ENCODE peak calls at places on chromosomes 16 and 17, in five cellular contexts. L is mesothelial cell of epicardium, O is HFFc6, A is adrenal gland, E is left ventricle myocardium inferior. U is an unnamed sample.

GRCh38 chr17:37493249-37494027 is 3.7 kb downstream of the DUSP14 start:
- DNase-seq in L (no peak), O (peak), A (no peak), E (no peak), U (no peak)

GRCh38 chr16:57606847-57607501 is 21.5 kb upstream of the ADGRG1 start:
- DNase-seq in L (peak), O (no peak), A (no peak), E (no peak), U (no peak)

GRCh38 chr16:52407778-52408177 is 139.2 kb downstream of the TOX3 start:
- DNase-seq in L (no peak), O (no peak), A (no peak), E (no peak), U (no peak)

GRCh38 chr17:50148226-50149098 is 2.0 kb downstream of the PPP1R9B start:
- DNase-seq in L (peak), O (no peak), A (peak), E (peak), U (peak)

GRCh38 chr16:35792516-35793285 is 2333.3 kb downstream of the TP53TG3F start:
- DNase-seq in L (no peak), O (no peak), A (no peak), E (no peak), U (no peak)

GRCh38 chr17:48513653-48514482 is 16.9 kb downstream of the HOXB1 start:
- DNase-seq in L (no peak), O (no peak), A (no peak), E (no peak), U (no peak)

GRCh38 chr16:55351936-55352335 is 27.9 kb downstream of the IRX6 start:
- DNase-seq in L (no peak), O (no peak), A (no peak), E (no peak), U (no peak)

GRCh38 chr16:15966420-15967222 is 17.2 kb downstream of the ABCC1 start:
- DNase-seq in L (no peak), O (peak), A (peak), E (no peak), U (no peak)

GRCh38 chr17:31586946-31587345 is 195.5 kb downstream of the RAB11FIP4 start:
- DNase-seq in L (no peak), O (no peak), A (no peak), E (no peak), U (no peak)

GRCh38 chr16:5330058-5330457 is 232.5 kb upstream of the EEF2KMT start:
- DNase-seq in L (no peak), O (no peak), A (no peak), E (no peak), U (no peak)

GRCh38 chr17:40550608-40551007 is 14.7 kb downstream of the CCR7 start:
- DNase-seq in L (peak), O (peak), A (peak), E (peak), U (no peak)

GRCh38 chr17:45940826-45941225 is 46.5 kb downstream of the MAPT start:
- DNase-seq in L (no peak), O (no peak), A (no peak), E (no peak), U (no peak)

GRCh38 chr16:54921229-54921824 is 9.3 kb upstream of the IRX5 start:
- DNase-seq in L (no peak), O (no peak), A (no peak), E (no peak), U (no peak)

GRCh38 chr17:44097110-44097810 is 26.2 kb downstream of the HDAC5 start:
- DNase-seq in L (no peak), O (peak), A (peak), E (peak), U (no peak)

GRCh38 chr16:59635674-59636073 is 901.6 kb upstream of the GOT2 start:
- DNase-seq in L (no peak), O (peak), A (no peak), E (no peak), U (no peak)

GRCh38 chr17:46777943-46778915 is 40.3 kb downstream of the WNT3 start:
- DNase-seq in L (no peak), O (no peak), A (no peak), E (no peak), U (no peak)

GRCh38 chr17:2710075-2710803 is 1.3 kb downstream of the CLUH start:
- DNase-seq in L (no peak), O (no peak), A (peak), E (no peak), U (no peak)

GRCh38 chr16:54636221-54636793 is 294.4 kb upstream of the IRX5 start:
- DNase-seq in L (no peak), O (no peak), A (no peak), E (no peak), U (no peak)

GRCh38 chr17:2274414-2274813 is 29.2 kb downstream of the SMG6 start:
- DNase-seq in L (no peak), O (no peak), A (no peak), E (no peak), U (no peak)

GRCh38 chr17:75181608-75182318 is 996 bp downstream of the SUMO2 start:
- DNase-seq in L (peak), O (no peak), A (peak), E (peak), U (peak)

GRCh38 chr16:13906426-13907089 is 13.4 kb upstream of the ERCC4 start:
- DNase-seq in L (no peak), O (no peak), A (no peak), E (no peak), U (no peak)

GRCh38 chr17:50036455-50037320 is 19.2 kb upstream of the ITGA3 start:
- DNase-seq in L (peak), O (no peak), A (no peak), E (no peak), U (no peak)

GRCh38 chr16:55053071-55053415 is 122.4 kb downstream of the IRX5 start:
- DNase-seq in L (no peak), O (no peak), A (no peak), E (no peak), U (no peak)

GRCh38 chr17:44219636-44220210 is at the start of gene UBTF:
- DNase-seq in L (peak), O (no peak), A (peak), E (peak), U (no peak)

GRCh38 chr16:29290631-29291247 is 115.8 kb downstream of the NPIPB11 start:
- DNase-seq in L (peak), O (peak), A (peak), E (peak), U (peak)

GRCh38 chr17:50865060-50865867 is 890 bp downstream of the TOB1 start:
- DNase-seq in L (peak), O (peak), A (peak), E (peak), U (no peak)

GRCh38 chr17:50534222-50534978 is 1.9 kb downstream of the EPN3 start:
- DNase-seq in L (peak), O (no peak), A (peak), E (no peak), U (no peak)

GRCh38 chr17:29618272-29619065 is 4.2 kb downstream of the CORO6 start:
- DNase-seq in L (no peak), O (no peak), A (no peak), E (no peak), U (no peak)
- TF ChIP-seq CTCF in L (peak), O (no peak), A (no peak), E (no peak), U (no peak)

DNA sequence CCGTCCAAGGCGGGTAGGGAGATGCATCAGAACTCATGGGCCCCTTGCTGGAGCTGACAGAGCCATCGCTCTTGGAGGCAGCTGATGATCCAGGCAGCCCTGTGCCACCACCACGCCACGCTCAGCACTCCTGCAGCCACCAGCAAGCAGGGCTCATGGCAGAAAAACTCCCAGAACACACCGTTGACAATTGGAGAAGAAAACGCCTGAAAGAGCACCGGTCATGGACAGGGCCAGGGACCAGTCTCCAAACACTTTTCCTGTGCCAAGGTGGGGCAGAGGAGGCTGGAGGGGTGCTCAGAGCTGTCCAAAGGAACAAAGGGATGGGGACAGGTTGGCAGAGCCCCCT is 132.2 kb downstream of the FOXL1 start:
- DNase-seq in L (no peak), O (no peak), A (no peak), E (no peak), U (no peak)
- TF ChIP-seq CTCF in L (no peak), O (no peak), A (no peak), E (no peak), U (no peak)

GRCh38 chr17:4592240-4593005 is 8.1 kb downstream of the SMTNL2 start:
- DNase-seq in L (no peak), O (no peak), A (no peak), E (no peak), U (no peak)

GRCh38 chr17:4593021-4593797 is 8.9 kb downstream of the SMTNL2 start:
- DNase-seq in L (no peak), O (no peak), A (no peak), E (no peak), U (no peak)

GRCh38 chr17:4591529-4591928 is 7.2 kb downstream of the SMTNL2 start:
- DNase-seq in L (no peak), O (peak), A (peak), E (no peak), U (no peak)

GRCh38 chr17:4596636-4597380 is 12.5 kb downstream of the SMTNL2 start:
- DNase-seq in L (no peak), O (no peak), A (no peak), E (no peak), U (no peak)

GRCh38 chr17:4594406-4595349 is 10.3 kb downstream of the SMTNL2 start:
- DNase-seq in L (no peak), O (no peak), A (no peak), E (no peak), U (no peak)
- TF ChIP-seq CTCF in L (peak), O (no peak), A (peak), E (peak), U (no peak)

DNA sequence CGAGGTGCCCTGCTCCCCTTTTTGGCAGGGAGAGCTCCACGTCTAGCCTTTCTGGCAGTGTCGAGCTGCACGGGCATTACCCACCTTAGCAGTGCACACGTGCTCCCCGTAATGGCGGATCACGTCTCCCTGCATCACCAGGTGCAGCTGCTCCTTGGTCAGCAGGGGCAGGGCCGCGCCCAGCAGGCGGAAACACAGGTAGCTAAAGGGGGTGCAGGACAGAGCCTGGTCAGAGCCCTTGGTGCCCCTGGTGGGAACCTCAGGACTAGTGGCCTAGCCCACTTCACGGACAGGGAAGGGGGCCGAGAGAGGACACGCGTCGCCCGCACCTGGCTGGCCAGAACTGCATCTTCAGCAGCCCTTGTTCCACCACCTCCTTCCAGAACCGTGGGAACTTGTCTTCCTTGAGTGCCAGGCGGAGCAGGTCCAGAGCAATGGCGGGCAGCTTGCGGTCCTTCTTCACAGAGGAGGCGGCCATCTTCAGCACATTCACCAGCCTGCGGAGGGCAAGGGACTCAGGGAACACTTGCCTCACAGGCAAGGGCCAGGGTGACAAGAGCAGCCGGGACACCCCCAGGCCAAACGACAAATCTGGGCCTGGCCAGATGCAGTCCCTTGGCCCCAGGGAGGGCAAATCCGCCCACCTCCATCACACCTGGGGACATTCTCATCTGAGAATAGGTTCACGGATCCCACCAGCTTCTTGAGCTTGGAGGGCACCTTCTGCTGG is 3.2 kb downstream of the MYBBP1A start:
- DNase-seq in L (no peak), O (no peak), A (no peak), E (no peak), U (no peak)
- TF ChIP-seq CTCF in L (no peak), O (no peak), A (no peak), E (no peak), U (no peak)

GRCh38 chr16:85454171-85454883 is 158.8 kb upstream of the GSE1 start:
- DNase-seq in L (no peak), O (no peak), A (no peak), E (no peak), U (no peak)
- TF ChIP-seq CTCF in L (no peak), O (no peak), A (no peak), E (no peak), U (no peak)

GRCh38 chr17:81712468-81713003 is 452 bp downstream of the SLC25A10 start:
- DNase-seq in L (no peak), O (peak), A (peak), E (no peak), U (no peak)
- TF ChIP-seq CTCF in L (no peak), O (peak), A (no peak), E (no peak), U (no peak)

GRCh38 chr17:14204084-14204483 is 32.6 kb downstream of the CDRT15 start:
- DNase-seq in L (no peak), O (no peak), A (no peak), E (no peak), U (no peak)

GRCh38 chr17:14201595-14201994 is 35.1 kb downstream of the CDRT15 start:
- DNase-seq in L (no peak), O (no peak), A (peak), E (no peak), U (no peak)

GRCh38 chr17:14204546-14204945 is 32.1 kb downstream of the CDRT15 start:
- DNase-seq in L (no peak), O (no peak), A (no peak), E (no peak), U (no peak)

GRCh38 chr17:14202388-14203166 is 34.1 kb downstream of the CDRT15 start:
- DNase-seq in L (no peak), O (no peak), A (no peak), E (no peak), U (no peak)

GRCh38 chr17:14203392-14203791 is 33.3 kb downstream of the CDRT15 start:
- DNase-seq in L (no peak), O (no peak), A (no peak), E (no peak), U (no peak)
- TF ChIP-seq CTCF in L (peak), O (peak), A (no peak), E (peak), U (no peak)

DNA sequence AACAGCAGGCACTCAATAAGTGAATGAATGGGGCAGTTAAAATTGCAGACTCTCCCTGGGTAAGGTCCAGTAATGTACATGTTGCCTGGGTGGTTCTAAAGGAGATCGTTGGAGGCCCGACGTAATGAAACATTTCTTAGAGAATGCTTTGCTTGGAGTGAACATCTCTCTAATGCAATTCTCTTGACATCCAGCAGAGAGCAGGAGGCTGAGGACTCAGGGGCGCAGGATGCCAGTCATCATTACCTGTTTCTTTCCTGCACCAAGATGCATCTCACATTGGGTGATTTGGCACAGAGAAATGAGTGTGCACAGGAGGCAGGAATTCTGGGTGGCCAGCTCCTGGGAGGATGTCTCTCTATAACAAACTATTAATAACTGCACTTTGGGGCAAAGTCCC is 130.3 kb upstream of the RBBP6 start:
- DNase-seq in L (no peak), O (no peak), A (no peak), E (no peak), U (no peak)
- TF ChIP-seq CTCF in L (no peak), O (no peak), A (no peak), E (no peak), U (no peak)

U was measured in omental fat pad.